ENCODE peak calls at places on chromosomes 4 and X, in seven cellular contexts. I, L, W, G, A, H and R are unnamed samples.

GRCh38 chrX:132169554-132169953 is 41.7 kb upstream of the FRMD7 start:
- DNase-seq in L (no peak), G (no peak), I (no peak), A (no peak), W (no peak), H (no peak), R (peak)

GRCh38 chr4:126071346-126072333 is 756.9 kb downstream of the FAT4 start:
- DNase-seq in H (no peak), L (peak), I (no peak), W (no peak), G (no peak), A (no peak), R (peak)

GRCh38 chrX:154074199-154074598 is 23.3 kb downstream of the MECP2 start:
- DNase-seq in L (peak), G (no peak), W (no peak), H (no peak), I (no peak), A (no peak), R (no peak)

GRCh38 chr4:32032136-32032672 is 1312.0 kb downstream of the PCDH7 start:
- DNase-seq in L (no peak), G (no peak), I (no peak), H (no peak), W (no peak), A (no peak), R (no peak)

GRCh38 chrX:74420194-74421035 is 878 bp upstream of the SLC16A2 start:
- DNase-seq in W (peak), L (peak), I (no peak), H (no peak), G (peak), A (peak), R (no peak)

GRCh38 chrX:109732319-109732779 is 708 bp downstream of the ACSL4 start:
- DNase-seq in A (no peak), H (peak), W (no peak), G (peak), L (peak), I (peak), R (no peak)

GRCh38 chr4:176778491-176778890 is 14.2 kb downstream of the VEGFC start:
- DNase-seq in H (no peak), A (no peak), W (no peak), L (peak), G (no peak), I (no peak), R (no peak)

GRCh38 chr4:105369988-105370387 is 103.9 kb downstream of the PPA2 start:
- DNase-seq in I (no peak), W (no peak), L (peak), G (no peak), A (no peak), H (no peak), R (no peak)

GRCh38 chr4:122539861-122540465 is 80.9 kb downstream of the IL21 start:
- DNase-seq in L (peak), H (peak), W (no peak), I (no peak), A (no peak), G (no peak), R (no peak)

GRCh38 chr4:99463566-99463965 is 28.4 kb upstream of the ADH7 start:
- DNase-seq in W (no peak), G (no peak), I (no peak), L (no peak), H (no peak), A (no peak), R (no peak)

GRCh38 chrX:43728002-43728401 is 71.9 kb downstream of the MAOA start:
- DNase-seq in H (peak), A (no peak), W (no peak), I (no peak), L (no peak), G (no peak), R (no peak)

GRCh38 chr4:183200453-183200852 is 101.4 kb downstream of the WWC2 start:
- DNase-seq in W (no peak), G (no peak), H (no peak), A (peak), I (no peak), L (peak), R (no peak)

GRCh38 chrX:108199691-108200090 is 108.1 kb downstream of the ATG4A start:
- DNase-seq in H (peak), W (no peak), L (peak), I (no peak), A (no peak), G (peak), R (peak)

GRCh38 chrX:20517565-20517964 is 250.9 kb upstream of the RPS6KA3 start:
- DNase-seq in L (peak), I (no peak), A (no peak), W (no peak), G (no peak), H (no peak), R (no peak)

GRCh38 chr4:184396001-184396400 is 78.3 kb downstream of the IRF2 start:
- DNase-seq in G (no peak), I (no peak), A (no peak), L (no peak), W (peak), H (no peak), R (no peak)

GRCh38 chrX:22742174-22742573 is 257.6 kb upstream of the DDX53 start:
- DNase-seq in G (no peak), L (peak), W (no peak), A (no peak), H (no peak), I (no peak), R (no peak)

GRCh38 chrX:155966876-155967275 is 30.6 kb upstream of the IL9R start:
- DNase-seq in A (no peak), L (peak), W (peak), G (peak), H (peak), I (no peak), R (no peak)

GRCh38 chrX:86002076-86002896 is 45.1 kb downstream of the CHM start:
- DNase-seq in W (peak), H (peak), G (peak), A (no peak), L (no peak), I (no peak), R (peak)

GRCh38 chr4:119623025-119623424 is 5.6 kb downstream of the PDE5A start:
- DNase-seq in A (no peak), I (no peak), H (no peak), L (peak), G (no peak), W (no peak), R (no peak)

GRCh38 chr4:186724048-186724860 is 598 bp upstream of the FAT1 start:
- DNase-seq in A (peak), I (no peak), G (no peak), W (peak), L (peak), H (no peak), R (no peak)

GRCh38 chr4:8721621-8722020 is 129.1 kb downstream of the CPZ start:
- DNase-seq in H (no peak), W (peak), L (no peak), A (no peak), G (no peak), I (no peak), R (no peak)

GRCh38 chr4:69095301-69095731 is 958 bp upstream of the UGT2B7 start:
- DNase-seq in I (no peak), G (no peak), A (no peak), L (no peak), W (peak), H (no peak), R (no peak)

GRCh38 chr4:47913328-47913727 is 1.1 kb downstream of the NFXL1 start:
- DNase-seq in I (no peak), L (peak), W (no peak), A (no peak), G (no peak), H (no peak), R (peak)

GRCh38 chrX:28016823-28017222 is 35.6 kb upstream of the DCAF8L1 start:
- DNase-seq in I (no peak), W (no peak), L (no peak), H (no peak), A (no peak), G (no peak), R (no peak)

GRCh38 chrX:104013158-104013557 is 350 bp downstream of the H2BW1 start:
- DNase-seq in L (no peak), A (no peak), W (no peak), I (no peak), G (no peak), H (no peak), R (no peak)

GRCh38 chr4:185535818-185536729 is 767 bp upstream of the PDLIM3 start:
- DNase-seq in G (no peak), L (peak), A (peak), W (peak), I (no peak), H (no peak), R (no peak)

GRCh38 chr4:5435201-5435600 is 273.2 kb downstream of the EVC2 start:
- DNase-seq in W (no peak), H (no peak), I (no peak), L (no peak), G (no peak), A (no peak), R (no peak)

GRCh38 chr4:66558651-66559050 is 888.4 kb upstream of the EPHA5 start:
- DNase-seq in I (no peak), L (no peak), H (no peak), G (no peak), A (no peak), W (no peak), R (no peak)

GRCh38 chrX:54481751-54482150 is 14.3 kb downstream of the FGD1 start:
- DNase-seq in A (no peak), G (no peak), L (peak), H (no peak), I (no peak), W (no peak), R (no peak)

GRCh38 chrX:100625985-100626491 is 10.6 kb downstream of the TSPAN6 start:
- DNase-seq in W (no peak), H (peak), A (no peak), G (peak), L (no peak), I (no peak), R (no peak)

GRCh38 chrX:31894152-31894551 is 822.3 kb upstream of the FTHL17 start:
- DNase-seq in L (no peak), G (no peak), H (no peak), W (no peak), I (no peak), A (no peak), R (peak)

GRCh38 chr4:3013839-3014350 is 50.5 kb downstream of the GRK4 start:
- DNase-seq in H (peak), A (no peak), G (no peak), I (no peak), L (no peak), W (no peak), R (no peak)